ENCODE peak calls at places on chromosomes 2 and 18, in four cellular contexts. One of them, this sample, is unnamed.

GRCh38 chr2:24049485-24050021 is at the start of gene FKBP1B:
- DNase-seq in IMR-90: peak
- DNase-seq in mesendoderm: peak
- DNase-seq in H1: peak
- DNase-seq in this sample: peak

GRCh38 chr2:144605232-144605631 is 85.3 kb upstream of the ZEB2 start:
- DNase-seq in H1: no peak
- DNase-seq in mesendoderm: no peak
- DNase-seq in IMR-90: no peak
- DNase-seq in this sample: no peak

GRCh38 chr2:217275091-217275490 is 415.2 kb upstream of the TNP1 start:
- DNase-seq in H1: no peak
- DNase-seq in IMR-90: no peak
- DNase-seq in mesendoderm: no peak
- DNase-seq in this sample: no peak

GRCh38 chr2:231321021-231321420 is 74.5 kb upstream of the B3GNT7 start:
- DNase-seq in H1: peak
- DNase-seq in IMR-90: no peak
- DNase-seq in mesendoderm: no peak
- DNase-seq in this sample: no peak

GRCh38 chr18:495452-495851 is 5.0 kb downstream of the COLEC12 start:
- DNase-seq in mesendoderm: no peak
- DNase-seq in IMR-90: no peak
- DNase-seq in H1: no peak
- DNase-seq in this sample: no peak

GRCh38 chr2:36708119-36708741 is 11.7 kb downstream of the VIT start:
- DNase-seq in mesendoderm: no peak
- DNase-seq in H1: peak
- DNase-seq in IMR-90: peak
- DNase-seq in this sample: no peak

GRCh38 chr2:14492920-14493503 is 139.5 kb upstream of the LRATD1 start:
- DNase-seq in mesendoderm: peak
- DNase-seq in IMR-90: peak
- DNase-seq in H1: no peak
- DNase-seq in this sample: no peak

GRCh38 chr18:63515799-63516198 is 26.4 kb upstream of the SERPINB12 start:
- DNase-seq in IMR-90: no peak
- DNase-seq in H1: no peak
- DNase-seq in mesendoderm: no peak
- DNase-seq in this sample: no peak

GRCh38 chr2:3703236-3703682 is at the start of gene DCDC2C:
- DNase-seq in H1: no peak
- DNase-seq in mesendoderm: no peak
- DNase-seq in IMR-90: no peak
- DNase-seq in this sample: no peak

GRCh38 chr2:237222178-237222577 is 136.5 kb downstream of the COPS8 start:
- DNase-seq in mesendoderm: no peak
- DNase-seq in IMR-90: peak
- DNase-seq in H1: no peak
- DNase-seq in this sample: no peak

GRCh38 chr2:221429741-221430491 is 142.2 kb downstream of the EPHA4 start:
- DNase-seq in IMR-90: peak
- DNase-seq in H1: no peak
- DNase-seq in mesendoderm: no peak
- DNase-seq in this sample: no peak

GRCh38 chr2:75146903-75147332 is 52.4 kb downstream of the TACR1 start:
- DNase-seq in IMR-90: peak
- DNase-seq in H1: no peak
- DNase-seq in mesendoderm: no peak
- DNase-seq in this sample: no peak

GRCh38 chr2:130727286-130727924 is 1.5 kb upstream of the GPR148 start:
- DNase-seq in H1: peak
- DNase-seq in mesendoderm: peak
- DNase-seq in IMR-90: peak
- DNase-seq in this sample: peak

GRCh38 chr2:130729311-130730299 is 735 bp downstream of the GPR148 start:
- DNase-seq in mesendoderm: no peak
- DNase-seq in H1: no peak
- DNase-seq in IMR-90: no peak
- DNase-seq in this sample: no peak

GRCh38 chr2:130728549-130729310 is at the start of gene GPR148:
- DNase-seq in IMR-90: no peak
- DNase-seq in H1: no peak
- DNase-seq in mesendoderm: no peak
- DNase-seq in this sample: no peak

GRCh38 chr2:130726614-130727180 is 2.2 kb upstream of the GPR148 start:
- DNase-seq in H1: peak
- DNase-seq in mesendoderm: no peak
- DNase-seq in IMR-90: no peak
- DNase-seq in this sample: no peak

DNA sequence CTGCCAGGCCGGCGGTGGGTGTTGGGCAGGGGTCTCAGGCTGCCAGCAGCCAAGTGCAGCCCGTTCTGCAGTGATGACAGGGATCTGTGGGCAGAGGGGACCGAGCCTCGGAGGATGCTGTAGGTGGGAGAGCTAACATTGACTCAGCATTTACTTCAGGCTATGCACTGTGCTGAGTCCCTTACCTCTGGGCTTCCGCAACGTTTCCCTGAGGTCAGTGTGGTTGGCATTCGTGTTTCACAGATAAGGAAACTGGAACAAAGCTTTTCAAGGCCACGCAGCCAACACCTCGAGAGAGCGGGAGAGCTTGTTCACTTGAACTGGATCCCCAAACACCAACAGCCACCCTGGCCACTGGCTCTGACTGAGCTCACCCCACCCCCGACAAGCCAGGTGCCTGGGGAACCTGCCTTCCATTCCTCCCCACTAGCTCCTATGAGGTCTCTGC is 839 bp upstream of the GPR148 start:
- DNase-seq in mesendoderm: peak
- DNase-seq in IMR-90: no peak
- DNase-seq in H1: no peak
- DNase-seq in this sample: no peak
- H3K4me2 ChIP-seq in mesendoderm: peak
- H3K4me2 ChIP-seq in IMR-90: no peak
- H3K4me2 ChIP-seq in H1: peak
- H3K4me2 ChIP-seq in this sample: peak

GRCh38 chr2:109210431-109211200 is 81.6 kb downstream of the SH3RF3 start:
- DNase-seq in H1: no peak
- DNase-seq in mesendoderm: no peak
- DNase-seq in IMR-90: peak
- DNase-seq in this sample: no peak

GRCh38 chr2:109211324-109211723 is 82.3 kb downstream of the SH3RF3 start:
- DNase-seq in IMR-90: no peak
- DNase-seq in H1: no peak
- DNase-seq in mesendoderm: peak
- DNase-seq in this sample: no peak

GRCh38 chr2:109209412-109209811 is 80.4 kb downstream of the SH3RF3 start:
- DNase-seq in mesendoderm: peak
- DNase-seq in IMR-90: peak
- DNase-seq in H1: no peak
- DNase-seq in this sample: no peak

GRCh38 chr2:109208951-109209335 is 79.9 kb downstream of the SH3RF3 start:
- DNase-seq in mesendoderm: no peak
- DNase-seq in H1: no peak
- DNase-seq in IMR-90: no peak
- DNase-seq in this sample: no peak

GRCh38 chr2:109209941-109210340 is 80.9 kb downstream of the SH3RF3 start:
- DNase-seq in IMR-90: no peak
- DNase-seq in H1: no peak
- DNase-seq in mesendoderm: no peak
- DNase-seq in this sample: no peak
- H3K56ac ChIP-seq in IMR-90: no peak
- H3K56ac ChIP-seq in H1: no peak
- H3K56ac ChIP-seq in mesendoderm: no peak
- H3K56ac ChIP-seq in this sample: no peak

DNA sequence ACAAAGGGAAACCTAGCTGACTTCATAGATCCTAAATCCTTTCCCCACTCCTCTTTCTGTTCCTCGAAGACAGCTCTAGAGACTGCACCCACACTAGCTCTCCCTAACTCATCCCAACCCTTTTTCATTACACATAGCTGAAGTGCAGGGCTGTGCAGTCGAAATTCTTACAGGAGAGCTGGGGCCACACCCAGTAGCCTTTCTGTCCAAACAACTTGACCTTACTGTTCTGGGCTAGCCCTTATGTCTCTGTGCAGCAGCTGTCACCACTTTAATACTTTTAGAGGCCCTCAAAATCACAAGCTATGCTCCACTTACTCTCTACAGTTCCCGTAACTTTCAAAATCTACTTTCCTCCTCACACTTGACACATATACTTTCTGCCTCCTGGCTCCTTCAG is 666.1 kb upstream of the PKDCC start:
- DNase-seq in H1: no peak
- DNase-seq in mesendoderm: no peak
- DNase-seq in IMR-90: no peak
- DNase-seq in this sample: no peak
- H3K4me2 ChIP-seq in H1: no peak
- H3K4me2 ChIP-seq in mesendoderm: no peak
- H3K4me2 ChIP-seq in IMR-90: no peak
- H3K4me2 ChIP-seq in this sample: no peak

GRCh38 chr18:59764281-59764680 is 67.1 kb upstream of the CCBE1 start:
- DNase-seq in IMR-90: no peak
- DNase-seq in H1: no peak
- DNase-seq in mesendoderm: no peak
- DNase-seq in this sample: no peak
- H3K56ac ChIP-seq in IMR-90: no peak
- H3K56ac ChIP-seq in H1: no peak
- H3K56ac ChIP-seq in mesendoderm: no peak
- H3K56ac ChIP-seq in this sample: no peak

GRCh38 chr2:205716126-205716525 is 33.8 kb downstream of the NRP2 start:
- DNase-seq in H1: no peak
- DNase-seq in mesendoderm: no peak
- DNase-seq in IMR-90: no peak
- DNase-seq in this sample: peak
- H3K4me2 ChIP-seq in H1: no peak
- H3K4me2 ChIP-seq in mesendoderm: no peak
- H3K4me2 ChIP-seq in IMR-90: no peak
- H3K4me2 ChIP-seq in this sample: no peak

GRCh38 chr2:240892361-240892760 is 3.6 kb downstream of the MAB21L4 start:
- DNase-seq in H1: no peak
- DNase-seq in IMR-90: no peak
- DNase-seq in mesendoderm: no peak
- DNase-seq in this sample: no peak

GRCh38 chr2:240894836-240895558 is 959 bp downstream of the MAB21L4 start:
- DNase-seq in IMR-90: no peak
- DNase-seq in H1: no peak
- DNase-seq in mesendoderm: no peak
- DNase-seq in this sample: no peak

GRCh38 chr2:240892925-240893324 is 3.0 kb downstream of the MAB21L4 start:
- DNase-seq in IMR-90: no peak
- DNase-seq in mesendoderm: no peak
- DNase-seq in H1: no peak
- DNase-seq in this sample: no peak

GRCh38 chr2:240894006-240894405 is 1.9 kb downstream of the MAB21L4 start:
- DNase-seq in IMR-90: no peak
- DNase-seq in H1: no peak
- DNase-seq in mesendoderm: peak
- DNase-seq in this sample: no peak

DNA sequence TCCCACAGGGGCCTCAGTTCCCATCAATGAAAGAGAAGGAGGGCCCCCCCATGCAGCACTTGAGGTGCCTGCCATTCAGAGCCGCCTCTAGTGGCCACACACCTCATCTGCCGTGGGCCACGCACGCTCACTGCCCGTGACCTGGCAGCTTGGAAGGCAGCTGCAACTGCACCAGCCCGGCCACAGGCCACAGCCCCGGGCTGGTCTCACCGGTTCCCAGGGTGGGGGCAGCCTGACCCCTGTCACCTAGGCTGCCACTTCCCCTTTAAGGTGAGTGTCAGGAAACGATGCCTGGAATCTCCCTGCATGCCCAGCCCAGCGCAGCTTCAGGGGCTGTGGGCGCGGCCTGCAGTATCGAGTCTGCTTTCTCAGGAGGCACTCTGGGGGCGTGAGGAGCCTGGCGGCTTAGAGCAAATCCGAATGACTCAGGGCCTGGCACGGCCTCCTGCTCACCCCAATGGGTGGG is 2.6 kb downstream of the MAB21L4 start:
- DNase-seq in IMR-90: peak
- DNase-seq in H1: no peak
- DNase-seq in mesendoderm: peak
- DNase-seq in this sample: peak
- H3K56ac ChIP-seq in IMR-90: no peak
- H3K56ac ChIP-seq in H1: no peak
- H3K56ac ChIP-seq in mesendoderm: no peak
- H3K56ac ChIP-seq in this sample: no peak